ENCODE peak calls at places on chromosomes 13 and 19, in four cellular contexts. F, Z, E and G are unnamed samples.

GRCh38 chr19:21084343-21084742 is 2.3 kb downstream of the ZNF714 start:
- DNase-seq in F (no peak), Z (no peak), E (peak), G (no peak)

GRCh38 chr13:51590966-51591627 is 6.8 kb downstream of the WDFY2 start:
- DNase-seq in F (no peak), Z (peak), E (no peak), G (no peak)

GRCh38 chr19:45558399-45558878 is 26.2 kb downstream of the OPA3 start:
- DNase-seq in F (peak), Z (peak), E (no peak), G (peak)

GRCh38 chr19:2422951-2423880 is 4.2 kb downstream of the TIMM13 start:
- DNase-seq in F (no peak), Z (no peak), E (no peak), G (no peak)

GRCh38 chr19:4559569-4559968 is at the start of gene SEMA6B:
- DNase-seq in F (no peak), Z (no peak), E (no peak), G (no peak)

GRCh38 chr19:28940751-28941500 is 272.0 kb downstream of the UQCRFS1 start:
- DNase-seq in F (no peak), Z (no peak), E (no peak), G (no peak)

GRCh38 chr19:3154957-3155736 is 19.3 kb downstream of the GNA15 start:
- DNase-seq in F (peak), Z (peak), E (peak), G (peak)

GRCh38 chr13:64158910-64159309 is 2743.3 kb upstream of the PCDH20 start:
- DNase-seq in F (no peak), Z (no peak), E (no peak), G (no peak)

GRCh38 chr13:63855457-63856118 is 2439.9 kb upstream of the PCDH20 start:
- DNase-seq in F (no peak), Z (peak), E (no peak), G (no peak)

GRCh38 chr13:40345654-40346372 is 320.6 kb downstream of the FOXO1 start:
- DNase-seq in F (no peak), Z (peak), E (no peak), G (no peak)

GRCh38 chr19:39031368-39032163 is 783 bp downstream of the FBXO27 start:
- DNase-seq in F (peak), Z (no peak), E (peak), G (peak)

GRCh38 chr19:38073806-38074685 is 150.0 kb downstream of the DPF1 start:
- DNase-seq in F (no peak), Z (peak), E (no peak), G (no peak)

GRCh38 chr13:97328222-97328790 is 105.7 kb upstream of the RAP2A start:
- DNase-seq in F (no peak), Z (no peak), E (no peak), G (no peak)

GRCh38 chr13:34833562-34834182 is 108.4 kb upstream of the NBEA start:
- DNase-seq in F (no peak), Z (no peak), E (no peak), G (no peak)

GRCh38 chr13:95256086-95256485 is 45.2 kb downstream of the ABCC4 start:
- DNase-seq in F (no peak), Z (peak), E (no peak), G (no peak)

GRCh38 chr19:1235625-1236538 is 1.9 kb downstream of the CBARP start:
- DNase-seq in F (no peak), Z (no peak), E (no peak), G (no peak)

GRCh38 chr19:1252221-1252817 is 3.9 kb downstream of the MIDN start:
- DNase-seq in F (no peak), Z (no peak), E (no peak), G (no peak)

GRCh38 chr19:3458595-3459284 is 21.6 kb downstream of the SMIM24 start:
- DNase-seq in F (no peak), Z (no peak), E (no peak), G (no peak)

GRCh38 chr19:20422216-20422615 is 143.4 kb downstream of the ZNF737 start:
- DNase-seq in F (no peak), Z (no peak), E (no peak), G (no peak)

GRCh38 chr19:41905273-41906002 is 22.5 kb downstream of the ARHGEF1 start:
- DNase-seq in F (no peak), Z (no peak), E (no peak), G (no peak)

GRCh38 chr13:76229281-76229680 is 593.2 kb downstream of the LMO7 start:
- DNase-seq in F (no peak), Z (no peak), E (no peak), G (no peak)

GRCh38 chr13:109211616-109212015 is 574.8 kb downstream of the IRS2 start:
- DNase-seq in F (no peak), Z (no peak), E (no peak), G (no peak)

GRCh38 chr13:84980571-84980970 is 818.6 kb downstream of the SLITRK6 start:
- DNase-seq in F (no peak), Z (no peak), E (no peak), G (no peak)

GRCh38 chr13:112188298-112188610 is 121.3 kb downstream of the SOX1 start:
- DNase-seq in F (no peak), Z (no peak), E (no peak), G (no peak)

GRCh38 chr13:107867701-107868661 is 347.4 kb downstream of the LIG4 start:
- DNase-seq in F (no peak), Z (no peak), E (no peak), G (no peak)

GRCh38 chr19:40709817-40710216 is 6.9 kb downstream of the COQ8B start:
- DNase-seq in F (no peak), Z (no peak), E (no peak), G (no peak)

GRCh38 chr13:26785845-26786630 is 25.5 kb upstream of the GPR12 start:
- DNase-seq in F (no peak), Z (no peak), E (no peak), G (no peak)

GRCh38 chr19:17753976-17754375 is 2.7 kb downstream of the FCHO1 start:
- DNase-seq in F (no peak), Z (no peak), E (no peak), G (no peak)

GRCh38 chr19:55703790-55704215 is 28.8 kb downstream of the EPN1 start:
- DNase-seq in F (no peak), Z (no peak), E (no peak), G (no peak)

GRCh38 chr13:42925626-42926025 is 66.4 kb downstream of the EPSTI1 start:
- DNase-seq in F (no peak), Z (no peak), E (no peak), G (no peak)

GRCh38 chr13:98781905-98782304 is 29.4 kb upstream of the SLC15A1 start:
- DNase-seq in F (no peak), Z (no peak), E (no peak), G (no peak)

GRCh38 chr13:45827318-45827717 is 24.2 kb downstream of the SIAH3 start:
- DNase-seq in F (no peak), Z (no peak), E (no peak), G (no peak)

GRCh38 chr19:43624933-43625332 is 5.5 kb upstream of the ZNF428 start:
- DNase-seq in F (peak), Z (no peak), E (no peak), G (peak)

GRCh38 chr13:27076411-27076810 is 95.2 kb downstream of the USP12 start:
- DNase-seq in F (no peak), Z (no peak), E (no peak), G (no peak)

GRCh38 chr19:6800991-6801396 is 28.5 kb downstream of the VAV1 start:
- DNase-seq in F (no peak), Z (peak), E (no peak), G (no peak)
- TF ChIP-seq TAF1 in F (no peak), Z (no peak), E (no peak), G (no peak)

GRCh38 chr19:34230833-34231232 is 23.5 kb upstream of the GARRE1 start:
- DNase-seq in F (no peak), Z (no peak), E (no peak), G (no peak)

GRCh38 chr19:34229721-34230120 is 24.6 kb upstream of the GARRE1 start:
- DNase-seq in F (no peak), Z (no peak), E (no peak), G (no peak)

GRCh38 chr19:34231439-34231838 is 22.9 kb upstream of the GARRE1 start:
- DNase-seq in F (no peak), Z (no peak), E (no peak), G (no peak)

GRCh38 chr19:34235425-34235940 is 18.9 kb upstream of the GARRE1 start:
- DNase-seq in F (no peak), Z (no peak), E (no peak), G (no peak)

GRCh38 chr19:34232566-34233481 is 21.5 kb upstream of the GARRE1 start:
- DNase-seq in F (no peak), Z (peak), E (no peak), G (no peak)
- TF ChIP-seq POLR2AphosphoS5 in F (no peak), Z (no peak), E (no peak), G (no peak)

GRCh38 chr13:21395953-21396352 is 63.1 kb downstream of the ZDHHC20 start:
- DNase-seq in F (no peak), Z (no peak), E (no peak), G (no peak)
- TF ChIP-seq TAF1 in F (no peak), Z (no peak), E (no peak), G (no peak)

GRCh38 chr13:47546963-47547345 is 454.1 kb downstream of the SUCLA2 start:
- DNase-seq in F (no peak), Z (no peak), E (no peak), G (no peak)

GRCh38 chr13:47548294-47548825 is 452.7 kb downstream of the SUCLA2 start:
- DNase-seq in F (no peak), Z (no peak), E (no peak), G (no peak)

GRCh38 chr13:47545206-47545605 is 455.9 kb downstream of the SUCLA2 start:
- DNase-seq in F (no peak), Z (no peak), E (no peak), G (no peak)

GRCh38 chr13:47545630-47546029 is 455.4 kb downstream of the SUCLA2 start:
- DNase-seq in F (no peak), Z (no peak), E (no peak), G (no peak)

DNA sequence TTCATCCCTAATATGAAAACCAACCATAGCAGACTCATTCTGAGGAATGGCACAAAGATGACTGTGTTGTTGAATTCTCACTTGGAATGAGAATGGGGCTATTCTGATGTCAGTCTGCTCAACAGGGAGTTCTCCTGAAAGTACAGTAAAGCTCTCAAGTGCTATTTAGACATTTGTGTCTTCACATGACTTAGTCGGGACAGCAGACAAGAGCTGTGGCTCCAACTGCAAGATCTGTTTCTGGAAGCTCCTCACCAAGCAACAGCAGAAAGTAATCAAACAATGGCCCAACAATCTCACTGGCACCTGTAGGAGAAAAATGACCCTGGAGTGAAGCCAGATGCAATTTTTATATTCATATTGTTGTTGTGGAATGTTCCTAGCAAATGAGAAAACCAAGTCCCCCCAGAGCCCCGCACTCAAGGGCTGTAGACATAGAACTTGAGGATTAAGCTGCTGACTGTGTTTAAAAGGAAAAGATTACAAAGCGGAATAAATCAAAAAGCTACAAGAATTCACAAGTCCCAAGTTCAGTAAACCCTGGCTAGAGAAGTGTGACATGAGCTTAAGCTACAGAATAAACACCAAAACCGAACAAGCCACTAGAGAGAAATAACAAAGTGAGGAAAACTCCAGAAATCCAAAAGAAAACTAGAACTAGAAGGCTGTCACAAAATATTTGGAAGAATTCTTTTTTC is 454.7 kb downstream of the SUCLA2 start:
- DNase-seq in F (no peak), Z (no peak), E (no peak), G (no peak)
- TF ChIP-seq POLR2AphosphoS5 in F (no peak), Z (no peak), E (no peak), G (no peak)

GRCh38 chr19:30371960-30372824 is at the start of gene ZNF536:
- DNase-seq in F (no peak), Z (no peak), E (no peak), G (no peak)
- TF ChIP-seq TAF1 in F (no peak), Z (no peak), E (no peak), G (no peak)